ENCODE peak calls at places on chromosome 16, in four cellular contexts. One of them, this sample, is unnamed. For H3K9me3, the result is how much of the 10 kb centered on the place peaks cover.

GRCh38 chr16:76386784-76387183 is 109.6 kb downstream of the CNTNAP4 start:
- DNase-seq in uterus: no peak
- DNase-seq in A549: peak
- DNase-seq in AG04450: no peak
- DNase-seq in this sample: no peak

GRCh38 chr16:4290236-4290830 is 17.5 kb upstream of the TFAP4 start:
- DNase-seq in uterus: no peak
- DNase-seq in A549: peak
- DNase-seq in AG04450: no peak
- DNase-seq in this sample: no peak

GRCh38 chr16:17257426-17257825 is 213.3 kb downstream of the XYLT1 start:
- DNase-seq in uterus: no peak
- DNase-seq in A549: no peak
- DNase-seq in AG04450: no peak
- DNase-seq in this sample: no peak

GRCh38 chr16:67110136-67110847 is 551 bp downstream of the PHAF1 start:
- DNase-seq in uterus: no peak
- DNase-seq in A549: no peak
- DNase-seq in AG04450: no peak
- DNase-seq in this sample: no peak

GRCh38 chr16:50021509-50021908 is 3.5 kb upstream of the CNEP1R1 start:
- DNase-seq in uterus: no peak
- DNase-seq in A549: peak
- DNase-seq in AG04450: no peak
- DNase-seq in this sample: no peak

GRCh38 chr16:47884131-47884725 is 271.6 kb downstream of the ABCC12 start:
- DNase-seq in uterus: no peak
- DNase-seq in A549: no peak
- DNase-seq in AG04450: no peak
- DNase-seq in this sample: no peak

GRCh38 chr16:27769561-27770222 is 219.7 kb downstream of the KATNIP start:
- DNase-seq in uterus: no peak
- DNase-seq in A549: no peak
- DNase-seq in AG04450: peak
- DNase-seq in this sample: no peak

GRCh38 chr16:73206306-73206705 is 158.4 kb upstream of the ZFHX3 start:
- DNase-seq in uterus: no peak
- DNase-seq in A549: no peak
- DNase-seq in AG04450: no peak
- DNase-seq in this sample: no peak

GRCh38 chr16:31202402-31203385 is at the start of gene PYCARD:
- DNase-seq in uterus: peak
- DNase-seq in A549: peak
- DNase-seq in AG04450: no peak
- DNase-seq in this sample: peak

GRCh38 chr16:55373489-55373832 is 49.5 kb downstream of the IRX6 start:
- DNase-seq in uterus: no peak
- DNase-seq in A549: no peak
- DNase-seq in AG04450: no peak
- DNase-seq in this sample: no peak

GRCh38 chr16:85946680-85947510 is 47.9 kb downstream of the IRF8 start:
- DNase-seq in uterus: no peak
- DNase-seq in A549: no peak
- DNase-seq in AG04450: no peak
- DNase-seq in this sample: no peak

GRCh38 chr16:30651124-30652004 is 604 bp downstream of the PRR14 start:
- DNase-seq in uterus: peak
- DNase-seq in A549: peak
- DNase-seq in AG04450: no peak
- DNase-seq in this sample: peak

GRCh38 chr16:56237451-56237930 is 46.2 kb downstream of the GNAO1 start:
- DNase-seq in uterus: no peak
- DNase-seq in A549: no peak
- DNase-seq in AG04450: no peak
- DNase-seq in this sample: no peak

GRCh38 chr16:27515874-27516353 is 33.8 kb downstream of the GTF3C1 start:
- DNase-seq in uterus: no peak
- DNase-seq in A549: peak
- DNase-seq in AG04450: no peak
- DNase-seq in this sample: peak

GRCh38 chr16:46932802-46933201 is 40.7 kb downstream of the DNAJA2 start:
- DNase-seq in uterus: no peak
- DNase-seq in A549: no peak
- DNase-seq in AG04450: no peak
- DNase-seq in this sample: no peak

GRCh38 chr16:64242510-64242909 is 879.4 kb downstream of the CDH11 start:
- DNase-seq in uterus: no peak
- DNase-seq in A549: no peak
- DNase-seq in AG04450: no peak
- DNase-seq in this sample: peak

GRCh38 chr16:2473999-2474876 is 689 bp upstream of the TBC1D24 start:
- DNase-seq in uterus: peak
- DNase-seq in A549: peak
- DNase-seq in AG04450: no peak
- DNase-seq in this sample: peak
- TF ChIP-seq CTCF in uterus: peak
- TF ChIP-seq CTCF in A549: peak
- TF ChIP-seq CTCF in AG04450: peak
- TF ChIP-seq CTCF in this sample: peak

GRCh38 chr16:35298460-35299243 is 1839.2 kb downstream of the TP53TG3F start:
- DNase-seq in uterus: no peak
- DNase-seq in A549: no peak
- DNase-seq in AG04450: no peak
- DNase-seq in this sample: no peak
- H3K9me3 ChIP-seq in uterus: under half
- H3K9me3 ChIP-seq in A549: under half
- H3K9me3 ChIP-seq in AG04450: under half
- H3K9me3 ChIP-seq in this sample: under half

DNA sequence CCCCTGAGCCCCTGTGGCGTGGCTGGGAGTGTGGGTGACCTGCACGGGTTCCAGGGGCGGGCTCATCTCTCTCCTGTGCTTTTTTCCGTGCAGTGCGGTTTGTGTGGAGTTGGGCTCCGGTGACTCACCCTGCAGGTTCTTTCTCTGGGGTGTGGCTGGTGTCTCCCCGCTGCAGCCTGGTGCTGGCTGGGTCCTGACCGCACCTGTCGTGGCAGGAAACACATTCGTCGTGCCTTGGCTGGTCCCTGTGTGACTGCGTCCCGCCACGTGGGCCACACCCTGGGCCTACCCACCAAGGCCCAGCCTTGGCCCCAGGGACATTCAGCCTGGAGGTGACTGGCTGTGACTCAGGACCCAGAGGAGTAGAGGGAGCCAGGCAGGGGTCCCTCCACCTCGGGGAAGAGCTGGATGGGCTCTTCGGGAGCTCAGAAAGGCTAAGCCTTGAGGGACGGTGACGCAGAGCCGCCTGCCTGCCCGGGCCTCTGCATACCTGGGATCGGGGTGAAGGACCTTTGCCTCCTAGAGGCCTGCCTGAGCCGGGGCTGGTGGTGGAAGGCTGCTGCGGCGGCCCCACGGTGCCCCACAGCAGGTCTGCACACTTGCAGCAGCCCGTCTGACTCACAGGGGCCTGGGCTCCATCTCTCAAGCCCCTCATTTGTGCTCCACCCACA is 7.8 kb downstream of the TRAF7 start:
- DNase-seq in uterus: no peak
- DNase-seq in A549: no peak
- DNase-seq in AG04450: no peak
- DNase-seq in this sample: no peak
- H3K27ac ChIP-seq in uterus: no peak
- H3K27ac ChIP-seq in A549: peak
- H3K27ac ChIP-seq in AG04450: no peak
- H3K27ac ChIP-seq in this sample: no peak

GRCh38 chr16:24151482-24151939 is 104.6 kb upstream of the CACNG3 start:
- DNase-seq in uterus: no peak
- DNase-seq in A549: no peak
- DNase-seq in AG04450: no peak
- DNase-seq in this sample: no peak
- TF ChIP-seq CTCF in uterus: no peak
- TF ChIP-seq CTCF in A549: no peak
- TF ChIP-seq CTCF in AG04450: no peak
- TF ChIP-seq CTCF in this sample: no peak

GRCh38 chr16:68574479-68574878 is 35.4 kb downstream of the ZFP90 start:
- DNase-seq in uterus: no peak
- DNase-seq in A549: no peak
- DNase-seq in AG04450: no peak
- DNase-seq in this sample: no peak
- H3K9me3 ChIP-seq in uterus: under half
- H3K9me3 ChIP-seq in A549: half or more
- H3K9me3 ChIP-seq in AG04450: half or more
- H3K9me3 ChIP-seq in this sample: half or more

GRCh38 chr16:58021661-58022551 is 3.6 kb upstream of the MMP15 start:
- DNase-seq in uterus: no peak
- DNase-seq in A549: no peak
- DNase-seq in AG04450: no peak
- DNase-seq in this sample: no peak
- H3K27ac ChIP-seq in uterus: no peak
- H3K27ac ChIP-seq in A549: peak
- H3K27ac ChIP-seq in AG04450: peak
- H3K27ac ChIP-seq in this sample: no peak

DNA sequence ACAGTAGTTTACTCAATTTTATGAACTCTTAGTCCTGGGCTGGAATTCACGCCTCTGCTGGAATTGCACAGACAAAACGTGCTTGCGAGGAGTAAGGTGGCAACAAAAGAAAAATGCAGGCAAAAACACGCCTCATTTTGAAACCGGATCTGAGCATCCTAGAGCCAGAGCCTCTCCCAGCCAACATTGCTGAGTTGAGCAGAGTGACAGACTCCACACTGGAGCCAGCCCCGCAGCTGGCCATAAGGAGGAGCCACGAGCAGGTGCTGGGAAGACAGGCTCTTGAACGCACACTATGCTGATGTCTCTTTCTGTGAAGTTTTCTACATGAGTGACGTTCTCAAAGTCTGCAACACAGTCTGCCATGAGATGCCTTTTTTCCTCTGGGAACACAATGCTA is 14.6 kb upstream of the HSBP1 start:
- DNase-seq in uterus: no peak
- DNase-seq in A549: no peak
- DNase-seq in AG04450: no peak
- DNase-seq in this sample: no peak
- TF ChIP-seq CTCF in uterus: no peak
- TF ChIP-seq CTCF in A549: no peak
- TF ChIP-seq CTCF in AG04450: no peak
- TF ChIP-seq CTCF in this sample: no peak

This sample was measured in heart right ventricle.